ENCODE peak calls at places on chromosomes 11 and 22, in seven cellular contexts. One of them, this sample, is unnamed. For H3K4me1, the result is how much of the 10 kb centered on the place peaks cover.

GRCh38 chr11:19829109-19829790 is 116.6 kb downstream of the NAV2 start:
- DNase-seq in mammary epithelial cell: peak
- DNase-seq in K562: no peak
- DNase-seq in uterus: no peak
- DNase-seq in left ventricle myocardium inferior: no peak
- DNase-seq in IMR-90: no peak
- DNase-seq in lower lobe of right lung: no peak
- DNase-seq in this sample: no peak

GRCh38 chr11:29435421-29435820 is 581.4 kb downstream of the KCNA4 start:
- DNase-seq in mammary epithelial cell: no peak
- DNase-seq in K562: no peak
- DNase-seq in uterus: no peak
- DNase-seq in left ventricle myocardium inferior: no peak
- DNase-seq in IMR-90: peak
- DNase-seq in lower lobe of right lung: no peak
- DNase-seq in this sample: no peak

GRCh38 chr11:87076874-87077429 is 39.2 kb downstream of the TMEM135 start:
- DNase-seq in mammary epithelial cell: no peak
- DNase-seq in K562: no peak
- DNase-seq in uterus: no peak
- DNase-seq in left ventricle myocardium inferior: no peak
- DNase-seq in IMR-90: no peak
- DNase-seq in lower lobe of right lung: no peak
- DNase-seq in this sample: no peak

GRCh38 chr11:107921997-107922396 is 6.3 kb upstream of the RAB39A start:
- DNase-seq in mammary epithelial cell: no peak
- DNase-seq in K562: no peak
- DNase-seq in uterus: no peak
- DNase-seq in left ventricle myocardium inferior: no peak
- DNase-seq in IMR-90: no peak
- DNase-seq in lower lobe of right lung: no peak
- DNase-seq in this sample: no peak

GRCh38 chr11:106076421-106076922 is 675 bp downstream of the KBTBD3 start:
- DNase-seq in mammary epithelial cell: no peak
- DNase-seq in K562: peak
- DNase-seq in uterus: no peak
- DNase-seq in left ventricle myocardium inferior: no peak
- DNase-seq in IMR-90: no peak
- DNase-seq in lower lobe of right lung: no peak
- DNase-seq in this sample: peak

GRCh38 chr11:72038491-72038890 is 39.8 kb downstream of the IL18BP start:
- DNase-seq in mammary epithelial cell: peak
- DNase-seq in K562: no peak
- DNase-seq in uterus: peak
- DNase-seq in left ventricle myocardium inferior: peak
- DNase-seq in IMR-90: peak
- DNase-seq in lower lobe of right lung: no peak
- DNase-seq in this sample: no peak

GRCh38 chr11:111745719-111746504 is 20.3 kb downstream of the PPP2R1B start:
- DNase-seq in mammary epithelial cell: no peak
- DNase-seq in K562: no peak
- DNase-seq in uterus: no peak
- DNase-seq in left ventricle myocardium inferior: no peak
- DNase-seq in IMR-90: peak
- DNase-seq in lower lobe of right lung: no peak
- DNase-seq in this sample: no peak

GRCh38 chr11:12807621-12808020 is 133.4 kb downstream of the TEAD1 start:
- DNase-seq in mammary epithelial cell: no peak
- DNase-seq in K562: no peak
- DNase-seq in uterus: no peak
- DNase-seq in left ventricle myocardium inferior: no peak
- DNase-seq in IMR-90: no peak
- DNase-seq in lower lobe of right lung: no peak
- DNase-seq in this sample: no peak

GRCh38 chr11:16248248-16248647 is 108.1 kb downstream of the SOX6 start:
- DNase-seq in mammary epithelial cell: no peak
- DNase-seq in K562: no peak
- DNase-seq in uterus: no peak
- DNase-seq in left ventricle myocardium inferior: no peak
- DNase-seq in IMR-90: no peak
- DNase-seq in lower lobe of right lung: no peak
- DNase-seq in this sample: no peak

GRCh38 chr11:92393218-92393617 is 168.6 kb downstream of the FAT3 start:
- DNase-seq in mammary epithelial cell: no peak
- DNase-seq in K562: no peak
- DNase-seq in uterus: no peak
- DNase-seq in left ventricle myocardium inferior: no peak
- DNase-seq in IMR-90: no peak
- DNase-seq in lower lobe of right lung: no peak
- DNase-seq in this sample: no peak

GRCh38 chr11:19766810-19767209 is 54.2 kb downstream of the NAV2 start:
- DNase-seq in mammary epithelial cell: peak
- DNase-seq in K562: no peak
- DNase-seq in uterus: no peak
- DNase-seq in left ventricle myocardium inferior: no peak
- DNase-seq in IMR-90: peak
- DNase-seq in lower lobe of right lung: no peak
- DNase-seq in this sample: no peak

GRCh38 chr22:23237201-23237798 is 57.0 kb downstream of the BCR start:
- DNase-seq in mammary epithelial cell: no peak
- DNase-seq in K562: peak
- DNase-seq in uterus: peak
- DNase-seq in left ventricle myocardium inferior: peak
- DNase-seq in IMR-90: peak
- DNase-seq in lower lobe of right lung: no peak
- DNase-seq in this sample: peak

GRCh38 chr11:57536947-57537654 is at the start of gene SMTNL1:
- DNase-seq in mammary epithelial cell: no peak
- DNase-seq in K562: no peak
- DNase-seq in uterus: no peak
- DNase-seq in left ventricle myocardium inferior: no peak
- DNase-seq in IMR-90: no peak
- DNase-seq in lower lobe of right lung: no peak
- DNase-seq in this sample: no peak

GRCh38 chr11:4664791-4665190 is 21.0 kb downstream of the OR51E1 start:
- DNase-seq in mammary epithelial cell: no peak
- DNase-seq in K562: no peak
- DNase-seq in uterus: no peak
- DNase-seq in left ventricle myocardium inferior: no peak
- DNase-seq in IMR-90: peak
- DNase-seq in lower lobe of right lung: no peak
- DNase-seq in this sample: no peak

GRCh38 chr11:127625402-127625801 is 624.8 kb upstream of the KIRREL3 start:
- DNase-seq in mammary epithelial cell: no peak
- DNase-seq in K562: no peak
- DNase-seq in uterus: no peak
- DNase-seq in left ventricle myocardium inferior: no peak
- DNase-seq in IMR-90: no peak
- DNase-seq in lower lobe of right lung: no peak
- DNase-seq in this sample: no peak

GRCh38 chr11:70138403-70138802 is 60.3 kb downstream of the ANO1 start:
- DNase-seq in mammary epithelial cell: no peak
- DNase-seq in K562: no peak
- DNase-seq in uterus: no peak
- DNase-seq in left ventricle myocardium inferior: no peak
- DNase-seq in IMR-90: no peak
- DNase-seq in lower lobe of right lung: no peak
- DNase-seq in this sample: no peak

GRCh38 chr11:119254239-119254638 is 48.1 kb downstream of the CBL start:
- DNase-seq in mammary epithelial cell: no peak
- DNase-seq in K562: no peak
- DNase-seq in uterus: no peak
- DNase-seq in left ventricle myocardium inferior: no peak
- DNase-seq in IMR-90: no peak
- DNase-seq in lower lobe of right lung: no peak
- DNase-seq in this sample: no peak

GRCh38 chr11:2208691-2209369 is 37.2 kb upstream of the TH start:
- DNase-seq in mammary epithelial cell: peak
- DNase-seq in K562: no peak
- DNase-seq in uterus: peak
- DNase-seq in left ventricle myocardium inferior: peak
- DNase-seq in IMR-90: no peak
- DNase-seq in lower lobe of right lung: peak
- DNase-seq in this sample: no peak

GRCh38 chr11:62449451-62449851 is 30.6 kb downstream of the SCGB1A1 start:
- DNase-seq in mammary epithelial cell: peak
- DNase-seq in K562: no peak
- DNase-seq in uterus: no peak
- DNase-seq in left ventricle myocardium inferior: no peak
- DNase-seq in IMR-90: no peak
- DNase-seq in lower lobe of right lung: no peak
- DNase-seq in this sample: no peak

GRCh38 chr11:114088836-114089235 is 29.3 kb downstream of the ZBTB16 start:
- DNase-seq in mammary epithelial cell: no peak
- DNase-seq in K562: no peak
- DNase-seq in uterus: no peak
- DNase-seq in left ventricle myocardium inferior: no peak
- DNase-seq in IMR-90: no peak
- DNase-seq in lower lobe of right lung: no peak
- DNase-seq in this sample: no peak

GRCh38 chr11:78800089-78800690 is 225.5 kb upstream of the NARS2 start:
- DNase-seq in mammary epithelial cell: no peak
- DNase-seq in K562: no peak
- DNase-seq in uterus: no peak
- DNase-seq in left ventricle myocardium inferior: no peak
- DNase-seq in IMR-90: no peak
- DNase-seq in lower lobe of right lung: no peak
- DNase-seq in this sample: no peak

GRCh38 chr22:31748490-31748889 is 1.4 kb downstream of the PRR14L start:
- DNase-seq in mammary epithelial cell: no peak
- DNase-seq in K562: no peak
- DNase-seq in uterus: no peak
- DNase-seq in left ventricle myocardium inferior: no peak
- DNase-seq in IMR-90: no peak
- DNase-seq in lower lobe of right lung: no peak
- DNase-seq in this sample: no peak

GRCh38 chr22:45510376-45511232 is 7.9 kb downstream of the FBLN1 start:
- DNase-seq in mammary epithelial cell: no peak
- DNase-seq in K562: no peak
- DNase-seq in uterus: no peak
- DNase-seq in left ventricle myocardium inferior: no peak
- DNase-seq in IMR-90: no peak
- DNase-seq in lower lobe of right lung: no peak
- DNase-seq in this sample: no peak

GRCh38 chr11:33645686-33646085 is 54.9 kb downstream of the C11orf91 start:
- DNase-seq in mammary epithelial cell: no peak
- DNase-seq in K562: no peak
- DNase-seq in uterus: no peak
- DNase-seq in left ventricle myocardium inferior: no peak
- DNase-seq in IMR-90: no peak
- DNase-seq in lower lobe of right lung: no peak
- DNase-seq in this sample: no peak

GRCh38 chr11:128814856-128815705 is 52.0 kb downstream of the KCNJ1 start:
- DNase-seq in mammary epithelial cell: peak
- DNase-seq in K562: peak
- DNase-seq in uterus: peak
- DNase-seq in left ventricle myocardium inferior: peak
- DNase-seq in IMR-90: peak
- DNase-seq in lower lobe of right lung: no peak
- DNase-seq in this sample: no peak

GRCh38 chr11:36110698-36111410 is 167.0 kb downstream of the LDLRAD3 start:
- DNase-seq in mammary epithelial cell: no peak
- DNase-seq in K562: no peak
- DNase-seq in uterus: no peak
- DNase-seq in left ventricle myocardium inferior: no peak
- DNase-seq in IMR-90: no peak
- DNase-seq in lower lobe of right lung: no peak
- DNase-seq in this sample: no peak
- H3K4me3 ChIP-seq in mammary epithelial cell: no peak
- H3K4me3 ChIP-seq in K562: no peak
- H3K4me3 ChIP-seq in uterus: no peak
- H3K4me3 ChIP-seq in left ventricle myocardium inferior: no peak
- H3K4me3 ChIP-seq in IMR-90: no peak
- H3K4me3 ChIP-seq in lower lobe of right lung: no peak
- H3K4me3 ChIP-seq in this sample: no peak

DNA sequence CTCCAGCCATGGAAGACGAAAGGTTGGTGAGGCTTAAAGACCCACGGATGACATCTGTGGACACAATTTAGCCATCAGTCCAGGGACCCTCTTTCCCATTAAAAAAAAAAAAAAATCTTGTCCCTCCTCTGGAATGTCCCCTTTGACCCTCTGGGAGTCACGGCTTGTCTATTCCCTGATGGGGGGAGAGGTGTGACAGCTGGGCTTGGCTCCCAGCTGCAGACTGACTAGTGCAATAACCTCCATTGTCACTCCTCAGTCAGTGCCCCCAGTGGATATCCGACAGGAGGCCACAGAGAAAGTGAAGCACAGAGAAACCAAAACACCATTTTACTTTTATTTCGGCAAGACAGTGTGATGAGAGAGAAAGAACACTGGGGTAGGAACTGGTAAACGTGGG is 2.7 kb upstream of the VSIG2 start:
- DNase-seq in mammary epithelial cell: no peak
- DNase-seq in K562: no peak
- DNase-seq in uterus: no peak
- DNase-seq in left ventricle myocardium inferior: no peak
- DNase-seq in IMR-90: no peak
- DNase-seq in lower lobe of right lung: no peak
- DNase-seq in this sample: no peak
- TF ChIP-seq CTCF in mammary epithelial cell: no peak
- TF ChIP-seq CTCF in K562: no peak
- TF ChIP-seq CTCF in uterus: no peak
- TF ChIP-seq CTCF in left ventricle myocardium inferior: no peak
- TF ChIP-seq CTCF in IMR-90: no peak
- TF ChIP-seq CTCF in lower lobe of right lung: no peak
- TF ChIP-seq CTCF in this sample: no peak

DNA sequence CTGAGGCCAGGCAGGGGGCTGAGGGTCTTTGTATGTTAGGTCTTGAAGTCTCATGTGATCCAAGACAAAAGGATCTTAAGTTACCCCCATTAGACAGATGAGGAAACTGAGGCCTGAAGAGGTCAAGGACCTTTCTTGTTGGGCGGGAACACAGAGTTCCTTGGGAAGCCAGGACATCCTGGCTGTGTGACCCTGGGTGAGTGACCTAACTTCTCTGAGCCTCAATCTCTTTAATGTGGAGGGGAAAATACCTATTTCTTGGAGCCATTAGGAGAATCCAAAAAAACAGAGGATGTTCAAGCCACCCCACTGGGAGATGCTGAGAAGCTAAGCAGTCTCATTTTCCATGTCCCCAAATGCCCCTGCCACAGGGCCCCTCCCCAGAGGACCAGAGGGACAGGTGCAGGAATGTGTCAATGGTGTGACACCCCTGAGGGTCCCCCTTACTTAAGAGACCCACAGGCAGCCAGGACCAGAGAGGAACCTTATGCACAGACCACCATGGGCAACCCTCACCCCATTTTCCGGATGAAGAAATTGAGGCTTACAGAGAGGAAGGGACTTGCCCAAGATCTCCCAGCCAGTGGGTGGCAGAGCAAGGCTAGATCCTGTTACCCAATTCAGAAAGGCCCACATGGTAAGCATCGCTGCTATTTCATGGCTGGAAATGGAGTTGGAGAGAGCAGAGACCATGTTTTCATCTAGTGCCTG is 8.0 kb downstream of the RAC2 start:
- DNase-seq in mammary epithelial cell: no peak
- DNase-seq in K562: no peak
- DNase-seq in uterus: no peak
- DNase-seq in left ventricle myocardium inferior: no peak
- DNase-seq in IMR-90: no peak
- DNase-seq in lower lobe of right lung: peak
- DNase-seq in this sample: no peak
- H3K4me1 ChIP-seq in mammary epithelial cell: under half
- H3K4me1 ChIP-seq in K562: under half
- H3K4me1 ChIP-seq in uterus: under half
- H3K4me1 ChIP-seq in left ventricle myocardium inferior: under half
- H3K4me1 ChIP-seq in IMR-90: under half
- H3K4me1 ChIP-seq in lower lobe of right lung: under half
- H3K4me1 ChIP-seq in this sample: under half

GRCh38 chr11:66688561-66689534 is 11.2 kb upstream of the RBM4B start:
- DNase-seq in mammary epithelial cell: no peak
- DNase-seq in K562: no peak
- DNase-seq in uterus: no peak
- DNase-seq in left ventricle myocardium inferior: no peak
- DNase-seq in IMR-90: no peak
- DNase-seq in lower lobe of right lung: no peak
- DNase-seq in this sample: no peak
- H3K4me3 ChIP-seq in mammary epithelial cell: no peak
- H3K4me3 ChIP-seq in K562: no peak
- H3K4me3 ChIP-seq in uterus: no peak
- H3K4me3 ChIP-seq in left ventricle myocardium inferior: no peak
- H3K4me3 ChIP-seq in IMR-90: no peak
- H3K4me3 ChIP-seq in lower lobe of right lung: no peak
- H3K4me3 ChIP-seq in this sample: no peak